ENCODE peak calls at places on chromosome 4, in four cellular contexts. F is cardiac muscle cell, M is endodermal cell, G is lower leg skin. Q is an unnamed sample.

GRCh38 chr4:40199999-40200880 is 3.4 kb downstream of the RHOH start:
- DNase-seq in F (no peak), G (no peak), M (no peak), Q (no peak)

GRCh38 chr4:64784125-64784524 is 374.9 kb upstream of the TECRL start:
- DNase-seq in M (no peak), G (no peak), F (no peak), Q (no peak)

GRCh38 chr4:151489462-151490203 is 80.7 kb downstream of the FHIP1A start:
- DNase-seq in G (no peak), M (peak), F (no peak), Q (no peak)

GRCh38 chr4:3563403-3563802 is 31.2 kb upstream of the LRPAP1 start:
- DNase-seq in F (no peak), M (no peak), G (no peak), Q (no peak)

GRCh38 chr4:133151301-133151680 is 2.2 kb downstream of the PCDH10 start:
- DNase-seq in F (peak), G (no peak), M (peak), Q (peak)

GRCh38 chr4:20109395-20109794 is 142.3 kb upstream of the SLIT2 start:
- DNase-seq in F (peak), M (no peak), G (no peak), Q (no peak)

GRCh38 chr4:145099653-145100052 is 1.5 kb downstream of the ABCE1 start:
- DNase-seq in M (no peak), G (no peak), F (peak), Q (no peak)

GRCh38 chr4:93791570-93792195 is 36.9 kb upstream of the ATOH1 start:
- DNase-seq in M (peak), G (peak), F (peak), Q (peak)

GRCh38 chr4:77202491-77202890 is 45.5 kb downstream of the CCNG2 start:
- DNase-seq in G (no peak), F (no peak), M (no peak), Q (no peak)

GRCh38 chr4:89744915-89745314 is 92.0 kb downstream of the SNCA start:
- DNase-seq in M (no peak), F (no peak), G (no peak), Q (no peak)

GRCh38 chr4:20085156-20085555 is 166.5 kb upstream of the SLIT2 start:
- DNase-seq in M (no peak), G (no peak), F (no peak), Q (no peak)

GRCh38 chr4:40194602-40195161 is 2.1 kb upstream of the RHOH start:
- DNase-seq in G (no peak), M (no peak), F (peak), Q (no peak)

GRCh38 chr4:17781072-17781830 is at the start of gene FAM184B:
- DNase-seq in G (no peak), M (peak), F (peak), Q (peak)

GRCh38 chr4:162853788-162854187 is 312.9 kb downstream of the NAF1 start:
- DNase-seq in M (no peak), G (no peak), F (no peak), Q (no peak)

GRCh38 chr4:136526517-136526916 is 1005.8 kb downstream of the PCDH18 start:
- DNase-seq in M (no peak), F (no peak), G (no peak), Q (no peak)

GRCh38 chr4:2852481-2852881 is 8.8 kb downstream of the ADD1 start:
- DNase-seq in G (no peak), M (no peak), F (no peak), Q (no peak)

GRCh38 chr4:39937683-39938268 is 39.9 kb downstream of the PDS5A start:
- DNase-seq in G (no peak), M (no peak), F (no peak), Q (no peak)

GRCh38 chr4:6991771-6992557 is 51.2 kb upstream of the TADA2B start:
- DNase-seq in G (peak), F (peak), M (no peak), Q (no peak)

GRCh38 chr4:17957689-17958088 is 63.9 kb downstream of the LCORL start:
- DNase-seq in G (no peak), F (peak), M (no peak), Q (no peak)

GRCh38 chr4:109708990-109709389 is 5.7 kb upstream of the CASP6 start:
- DNase-seq in G (no peak), M (no peak), F (no peak), Q (no peak)

GRCh38 chr4:122104184-122104583 is 47.9 kb upstream of the BLTP1 start:
- DNase-seq in G (no peak), M (no peak), F (no peak), Q (no peak)

GRCh38 chr4:169024762-169025161 is 14.7 kb upstream of the CBR4 start:
- DNase-seq in M (no peak), F (peak), G (no peak), Q (no peak)

GRCh38 chr4:1604706-1605205 is 79.4 kb downstream of the FAM53A start:
- DNase-seq in F (no peak), M (no peak), G (no peak), Q (no peak)
- TF ChIP-seq CTCF in F (no peak), M (no peak), G (no peak), Q (no peak)

GRCh38 chr4:48102303-48102702 is 31.7 kb downstream of the TXK start:
- DNase-seq in M (no peak), F (no peak), G (no peak), Q (no peak)
- TF ChIP-seq CTCF in M (peak), F (peak), G (no peak), Q (peak)

GRCh38 chr4:118684873-118685811 is at the start of gene METTL14:
- DNase-seq in F (peak), G (peak), M (peak), Q (peak)

GRCh38 chr4:118683513-118683912 is 1.7 kb upstream of the METTL14 start:
- DNase-seq in M (peak), G (no peak), F (peak), Q (no peak)

GRCh38 chr4:118680808-118681207 is 4.4 kb upstream of the METTL14 start:
- DNase-seq in F (no peak), G (no peak), M (no peak), Q (no peak)

DNA sequence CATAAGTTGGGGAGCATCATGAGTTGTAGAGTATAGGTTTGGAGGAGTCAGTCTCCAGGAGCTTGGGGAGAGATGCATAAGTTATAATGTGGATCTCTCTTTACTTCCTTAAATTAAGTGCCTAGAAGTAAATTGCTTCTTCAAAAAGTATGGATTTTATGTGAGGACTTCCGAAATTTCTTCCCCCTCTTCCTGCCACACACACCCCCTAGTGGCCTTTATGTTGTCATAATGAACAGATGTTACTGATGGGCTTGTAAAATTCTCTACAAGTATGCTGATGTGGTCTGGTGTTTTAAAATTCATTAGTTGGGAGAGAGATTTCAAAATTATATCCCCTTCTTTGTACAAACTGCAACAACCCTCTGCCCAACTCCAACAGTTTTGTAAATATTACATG is 2.3 kb upstream of the METTL14 start:
- DNase-seq in G (no peak), F (peak), M (peak), Q (no peak)
- TF ChIP-seq CTCF in G (no peak), F (peak), M (peak), Q (peak)

GRCh38 chr4:44727471-44727870 is 1.1 kb upstream of the GNPDA2 start:
- DNase-seq in M (no peak), G (no peak), F (no peak), Q (no peak)

GRCh38 chr4:44725166-44725565 is 1.2 kb downstream of the GNPDA2 start:
- DNase-seq in G (no peak), M (no peak), F (no peak), Q (no peak)

GRCh38 chr4:44722001-44722400 is 4.4 kb downstream of the GNPDA2 start:
- DNase-seq in M (no peak), G (no peak), F (no peak), Q (no peak)

GRCh38 chr4:44725861-44726820 is at the start of gene GNPDA2:
- DNase-seq in M (peak), G (peak), F (peak), Q (peak)
- TF ChIP-seq CTCF in M (peak), G (no peak), F (peak), Q (no peak)

DNA sequence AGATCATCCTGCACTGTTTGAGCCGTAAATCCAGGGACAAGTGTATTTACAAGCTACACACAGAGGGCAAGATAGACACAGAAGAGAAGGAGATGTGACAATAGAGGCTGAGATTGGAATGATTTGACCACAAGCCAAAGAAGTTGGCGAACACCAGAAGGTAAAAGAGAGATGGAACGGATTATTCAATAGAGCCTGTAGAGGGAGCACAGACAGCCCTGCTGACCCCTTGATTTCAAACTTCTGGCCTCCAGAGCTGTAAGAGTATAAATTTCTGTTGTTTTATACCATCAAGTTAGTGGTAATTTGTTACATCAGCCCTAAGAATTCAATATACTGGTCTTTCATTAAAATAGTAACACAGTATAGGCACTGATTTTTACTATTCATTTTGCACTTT is 447.8 kb downstream of the FAT4 start:
- DNase-seq in G (no peak), M (no peak), F (no peak), Q (no peak)
- TF ChIP-seq CTCF in G (no peak), M (peak), F (peak), Q (peak)

DNA sequence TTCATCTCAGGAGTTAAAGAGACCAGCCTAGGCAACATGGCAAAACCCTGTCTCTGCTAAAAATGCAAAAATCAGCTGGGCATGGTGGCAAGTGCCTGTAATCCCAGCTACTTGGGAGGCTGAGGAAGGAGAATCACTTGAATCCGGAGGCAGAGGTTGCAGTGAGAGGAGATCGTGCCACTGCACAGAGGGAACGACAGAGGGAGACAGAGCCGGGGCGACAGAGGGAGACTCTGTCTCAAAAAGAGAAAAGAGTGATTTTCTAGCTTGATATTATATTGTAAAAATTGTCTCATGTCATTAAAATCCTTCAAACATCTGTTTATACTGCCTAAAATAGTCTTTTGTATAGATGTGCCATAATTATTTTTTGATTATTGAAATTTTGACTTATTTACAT is 225.4 kb upstream of the AGA start:
- DNase-seq in F (no peak), M (no peak), G (no peak), Q (no peak)
- TF ChIP-seq CTCF in F (no peak), M (peak), G (no peak), Q (no peak)

GRCh38 chr4:14752341-14753046 is 249.8 kb upstream of the CPEB2 start:
- DNase-seq in M (no peak), F (no peak), G (no peak), Q (no peak)

GRCh38 chr4:14744346-14744745 is 257.9 kb upstream of the CPEB2 start:
- DNase-seq in M (peak), F (no peak), G (no peak), Q (no peak)

DNA sequence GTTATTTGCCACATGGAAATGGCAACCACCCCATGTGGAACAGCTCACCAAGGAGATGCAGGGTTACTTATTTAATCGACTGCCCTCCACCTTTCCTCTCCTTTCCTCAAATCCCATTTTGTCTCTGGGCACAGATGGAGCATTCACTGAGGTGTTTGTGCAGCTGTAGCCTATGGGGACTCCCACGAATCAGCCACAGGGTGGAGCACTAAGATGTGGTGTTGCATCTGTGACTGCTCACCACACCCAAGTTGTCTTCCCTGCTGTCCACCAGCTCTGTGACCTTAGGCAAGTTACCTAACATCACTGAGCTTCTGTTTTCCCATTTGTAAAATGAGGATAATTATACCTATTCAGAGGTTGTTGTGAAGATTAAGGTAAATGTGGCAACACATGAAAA is 252.4 kb upstream of the CPEB2 start:
- DNase-seq in G (no peak), F (peak), M (peak), Q (no peak)
- TF ChIP-seq CTCF in G (no peak), F (peak), M (peak), Q (no peak)

GRCh38 chr4:141658316-141658715 is 21.9 kb downstream of the IL15 start:
- DNase-seq in F (no peak), G (no peak), M (no peak), Q (no peak)

GRCh38 chr4:141657550-141657949 is 21.2 kb downstream of the IL15 start:
- DNase-seq in F (no peak), M (no peak), G (no peak), Q (no peak)

GRCh38 chr4:141656031-141656430 is 19.6 kb downstream of the IL15 start:
- DNase-seq in M (no peak), F (no peak), G (no peak), Q (no peak)

GRCh38 chr4:141652161-141652778 is 15.9 kb downstream of the IL15 start:
- DNase-seq in M (no peak), F (peak), G (no peak), Q (no peak)

GRCh38 chr4:141654098-141654497 is 17.7 kb downstream of the IL15 start:
- DNase-seq in G (no peak), F (peak), M (peak), Q (peak)
- TF ChIP-seq CTCF in G (no peak), F (peak), M (peak), Q (no peak)

GRCh38 chr4:113183032-113183573 is 133.7 kb downstream of the ANK2 start:
- DNase-seq in F (no peak), M (no peak), G (no peak), Q (no peak)

GRCh38 chr4:113179996-113180395 is 130.5 kb downstream of the ANK2 start:
- DNase-seq in G (no peak), F (no peak), M (no peak), Q (no peak)

GRCh38 chr4:113186960-113187757 is 137.7 kb downstream of the ANK2 start:
- DNase-seq in G (no peak), M (no peak), F (no peak), Q (no peak)

GRCh38 chr4:113179091-113179490 is 129.6 kb downstream of the ANK2 start:
- DNase-seq in G (no peak), F (no peak), M (no peak), Q (no peak)

GRCh38 chr4:113181289-113182007 is 132.0 kb downstream of the ANK2 start:
- DNase-seq in F (no peak), M (no peak), G (no peak), Q (no peak)
- TF ChIP-seq CTCF in F (no peak), M (no peak), G (no peak), Q (no peak)

Q was measured in endothelial cell.